ENCODE peak calls at places on chromosomes 4 and X, in eight cellular contexts. F is HCT116, G is A549, C is K562, T is HepG2, U is SK-N-SH, A is H1, S is GM12878. M is an unnamed sample. For H3K4me1, the result is how much of the 10 kb centered on the place peaks cover.

GRCh38 chr4:21134994-21135393 is 434.7 kb downstream of the PACRGL start:
- DNase-seq in C (no peak), F (no peak), T (no peak), S (no peak), A (no peak), U (peak), G (peak), M (peak)

GRCh38 chr4:154982187-154983047 is 201.3 kb downstream of the RBM46 start:
- DNase-seq in T (peak), A (peak), F (peak), C (peak), G (peak), S (peak), U (peak), M (peak)

GRCh38 chrX:133594156-133594555 is 178.9 kb upstream of the GPC4 start:
- DNase-seq in S (no peak), C (no peak), U (no peak), T (no peak), F (no peak), G (no peak), A (no peak), M (no peak)

GRCh38 chrX:129618997-129619396 is 35.8 kb downstream of the APLN start:
- DNase-seq in F (no peak), S (no peak), U (no peak), A (no peak), G (no peak), C (no peak), T (no peak), M (no peak)

GRCh38 chr4:1792832-1793495 is at the start of gene FGFR3:
- DNase-seq in G (no peak), A (peak), T (peak), U (peak), S (no peak), C (peak), F (no peak), M (no peak)

GRCh38 chr4:94550851-94551250 is 99.1 kb downstream of the PDLIM5 start:
- DNase-seq in T (no peak), U (no peak), G (no peak), A (no peak), F (no peak), S (no peak), C (no peak), M (no peak)

GRCh38 chrX:41406211-41406610 is 40.9 kb upstream of the NYX start:
- DNase-seq in A (no peak), S (no peak), T (no peak), G (no peak), U (no peak), F (no peak), C (no peak), M (no peak)

GRCh38 chr4:85952518-85952917 is 407.3 kb downstream of the MAPK10 start:
- DNase-seq in F (no peak), G (peak), A (no peak), U (no peak), C (no peak), T (no peak), S (no peak), M (peak)

GRCh38 chr4:105158837-105159236 is 12.2 kb downstream of the TET2 start:
- DNase-seq in A (no peak), F (no peak), C (no peak), G (no peak), S (no peak), U (no peak), T (peak), M (no peak)

GRCh38 chr4:141702472-141703182 is 66.2 kb downstream of the IL15 start:
- DNase-seq in U (no peak), C (no peak), A (no peak), T (no peak), G (no peak), S (no peak), F (peak), M (peak)

GRCh38 chr4:158729716-158730559 is 6.7 kb upstream of the PPID start:
- DNase-seq in T (peak), G (peak), A (peak), U (peak), S (peak), C (peak), F (peak), M (peak)

GRCh38 chr4:77538144-77538543 is 67.5 kb upstream of the CXCL13 start:
- DNase-seq in F (peak), S (no peak), U (no peak), A (no peak), G (peak), C (no peak), T (no peak), M (peak)

GRCh38 chr4:108991929-108992328 is 229.1 kb upstream of the ETNPPL start:
- DNase-seq in T (no peak), G (no peak), S (no peak), C (no peak), U (no peak), A (no peak), F (no peak), M (no peak)

GRCh38 chr4:100696531-100696930 is 178.7 kb upstream of the EMCN start:
- DNase-seq in A (no peak), S (no peak), F (no peak), G (no peak), U (no peak), C (no peak), T (no peak), M (peak)

GRCh38 chrX:137428251-137428661 is 137.7 kb upstream of the ZIC3 start:
- DNase-seq in F (no peak), C (no peak), G (no peak), U (no peak), S (no peak), T (no peak), A (peak), M (no peak)

GRCh38 chr4:177699365-177700213 is 257.4 kb upstream of the AGA start:
- DNase-seq in T (no peak), A (no peak), U (no peak), S (no peak), C (no peak), F (no peak), G (peak), M (no peak)
- TF ChIP-seq MAX in T (no peak), A (no peak), U (no peak), S (no peak), C (no peak), F (no peak), G (no peak), M (no peak)

GRCh38 chr4:139851639-139852038 is 186.0 kb downstream of the MGST2 start:
- DNase-seq in G (no peak), S (no peak), T (no peak), A (no peak), U (no peak), F (no peak), C (no peak), M (no peak)

GRCh38 chr4:139852612-139853269 is 187.1 kb downstream of the MGST2 start:
- DNase-seq in G (no peak), U (no peak), T (no peak), F (no peak), S (no peak), C (no peak), A (no peak), M (no peak)

GRCh38 chr4:139849219-139849618 is 183.6 kb downstream of the MGST2 start:
- DNase-seq in U (peak), G (no peak), C (no peak), F (no peak), T (peak), A (no peak), S (no peak), M (no peak)

GRCh38 chr4:139853309-139853708 is 187.7 kb downstream of the MGST2 start:
- DNase-seq in C (no peak), F (no peak), T (no peak), G (no peak), S (no peak), A (no peak), U (no peak), M (no peak)

GRCh38 chr4:139851133-139851532 is 185.5 kb downstream of the MGST2 start:
- DNase-seq in A (no peak), U (no peak), S (no peak), T (no peak), F (no peak), C (no peak), G (no peak), M (no peak)
- H3K4me1 ChIP-seq in A (under half), U (under half), S (under half), T (half or more), F (under half), C (under half), G (under half), M (under half)

GRCh38 chr4:165394275-165394674 is 15.5 kb downstream of the CPE start:
- DNase-seq in S (no peak), T (no peak), A (no peak), F (no peak), G (no peak), C (no peak), U (no peak), M (peak)

GRCh38 chr4:165403667-165404066 is 24.9 kb downstream of the CPE start:
- DNase-seq in S (no peak), C (no peak), G (no peak), F (no peak), U (peak), T (no peak), A (no peak), M (no peak)

GRCh38 chr4:165402375-165402774 is 23.6 kb downstream of the CPE start:
- DNase-seq in A (no peak), G (no peak), C (peak), S (no peak), U (no peak), F (no peak), T (no peak), M (no peak)

GRCh38 chr4:165393704-165394103 is 14.9 kb downstream of the CPE start:
- DNase-seq in F (no peak), A (no peak), T (no peak), U (no peak), C (no peak), S (no peak), G (no peak), M (peak)

DNA sequence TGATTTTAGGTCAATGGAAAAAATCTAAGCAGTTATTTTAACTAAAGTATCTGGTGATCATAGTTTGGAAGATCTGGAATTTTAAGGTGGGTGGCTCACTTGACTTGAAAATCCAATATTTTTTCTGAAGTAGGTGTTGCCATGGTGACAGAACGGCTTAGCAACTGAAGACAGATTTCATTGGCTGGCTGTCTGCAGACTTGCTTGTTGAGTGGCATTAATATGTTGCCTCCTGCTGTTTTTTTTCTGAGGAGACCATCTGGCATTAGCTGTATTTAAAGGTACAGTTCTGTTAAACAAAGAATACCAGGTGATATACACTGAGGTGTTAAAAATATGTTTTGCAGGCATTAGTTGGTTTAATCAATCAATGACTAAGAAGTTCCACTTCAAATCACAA is 19.8 kb downstream of the CPE start:
- DNase-seq in C (peak), G (peak), S (no peak), F (peak), T (no peak), A (no peak), U (peak), M (peak)
- TF ChIP-seq MAX in C (no peak), G (no peak), S (no peak), F (no peak), T (no peak), A (no peak), U (no peak), M (no peak)

GRCh38 chr4:83197555-83198235 is 83.2 kb upstream of the PLAC8 start:
- DNase-seq in S (no peak), G (no peak), U (no peak), T (peak), C (no peak), A (no peak), F (no peak), M (no peak)

GRCh38 chr4:83201761-83202160 is 82.8 kb downstream of the COQ2 start:
- DNase-seq in F (no peak), C (no peak), S (no peak), A (no peak), T (no peak), U (no peak), G (no peak), M (no peak)

GRCh38 chr4:83195280-83195679 is 80.8 kb upstream of the PLAC8 start:
- DNase-seq in S (no peak), C (no peak), A (no peak), G (no peak), F (no peak), T (no peak), U (no peak), M (no peak)

GRCh38 chr4:83191026-83191425 is 76.5 kb upstream of the PLAC8 start:
- DNase-seq in U (no peak), G (no peak), S (no peak), T (no peak), A (no peak), F (no peak), C (no peak), M (no peak)

DNA sequence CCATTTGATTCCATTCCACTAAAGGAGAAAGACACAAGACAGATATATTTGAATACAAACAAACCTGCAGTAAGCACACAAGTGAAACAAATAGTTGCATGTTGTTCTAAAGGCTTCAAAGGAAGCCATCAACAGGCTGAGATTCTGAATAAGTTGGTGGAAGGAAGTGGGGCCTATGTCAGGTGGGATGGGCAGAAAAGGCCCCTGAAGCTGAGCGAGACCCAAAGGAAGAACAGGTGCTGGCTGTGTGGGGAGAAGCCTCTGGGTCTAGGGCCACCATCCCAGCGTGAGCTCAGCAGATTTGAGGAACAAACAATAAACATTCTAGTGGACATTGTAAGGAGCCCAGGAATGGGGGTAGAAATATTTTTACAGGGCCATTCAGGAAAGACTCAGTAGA is 82.4 kb upstream of the PLAC8 start:
- DNase-seq in C (no peak), F (no peak), A (no peak), S (no peak), U (no peak), G (no peak), T (no peak), M (no peak)
- H3K4me1 ChIP-seq in C (under half), F (under half), A (under half), S (under half), U (under half), G (under half), T (under half), M (under half)

DNA sequence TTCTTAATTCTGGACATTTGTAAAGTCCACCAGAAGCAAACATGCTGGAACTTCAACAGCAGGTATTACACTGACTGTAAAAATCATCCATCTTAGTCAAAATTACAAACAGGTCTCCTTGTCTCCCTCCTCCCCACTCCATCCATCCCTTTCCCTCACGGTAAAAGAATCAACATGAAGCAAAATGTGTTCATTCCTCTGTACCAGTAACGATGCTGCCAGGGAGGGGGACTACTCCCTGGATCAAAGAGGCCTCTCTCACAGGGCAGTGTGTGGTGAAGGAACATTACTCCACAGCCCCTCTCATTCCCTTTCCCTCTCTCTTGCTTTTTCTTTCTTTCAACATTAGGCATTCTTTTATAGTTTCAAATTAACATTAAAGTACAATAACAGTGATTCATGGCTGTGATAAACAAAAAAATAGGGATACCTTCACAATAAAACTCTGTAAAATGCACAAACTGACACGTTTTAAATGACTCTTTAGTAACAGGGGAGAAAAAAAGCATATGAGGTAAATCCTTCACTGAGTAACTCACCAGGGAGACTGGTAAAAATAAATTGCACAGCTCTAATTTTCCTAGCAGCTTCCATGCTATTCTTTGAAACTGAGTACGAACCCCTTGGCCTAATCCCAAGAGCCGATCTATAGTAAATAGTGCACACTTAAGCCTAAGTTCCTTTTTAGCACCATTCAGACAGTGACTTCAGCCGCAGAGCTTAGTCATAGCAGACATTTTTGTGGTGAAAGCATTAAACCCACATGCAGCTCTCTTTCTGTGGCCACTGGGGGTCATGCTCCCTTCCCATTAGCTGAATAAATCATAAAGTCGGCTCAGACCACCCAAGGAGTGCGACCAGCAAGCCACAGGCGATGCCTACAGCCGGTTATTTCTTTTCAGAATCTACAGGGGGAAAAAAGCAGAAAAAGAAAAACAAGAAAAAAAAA is 215.6 kb upstream of the GYPA start:
- DNase-seq in G (peak), A (no peak), C (peak), T (peak), F (peak), S (peak), U (no peak), M (peak)
- TF ChIP-seq MAX in G (peak), A (no peak), C (no peak), T (no peak), F (no peak), S (no peak), U (no peak), M (no peak)

DNA sequence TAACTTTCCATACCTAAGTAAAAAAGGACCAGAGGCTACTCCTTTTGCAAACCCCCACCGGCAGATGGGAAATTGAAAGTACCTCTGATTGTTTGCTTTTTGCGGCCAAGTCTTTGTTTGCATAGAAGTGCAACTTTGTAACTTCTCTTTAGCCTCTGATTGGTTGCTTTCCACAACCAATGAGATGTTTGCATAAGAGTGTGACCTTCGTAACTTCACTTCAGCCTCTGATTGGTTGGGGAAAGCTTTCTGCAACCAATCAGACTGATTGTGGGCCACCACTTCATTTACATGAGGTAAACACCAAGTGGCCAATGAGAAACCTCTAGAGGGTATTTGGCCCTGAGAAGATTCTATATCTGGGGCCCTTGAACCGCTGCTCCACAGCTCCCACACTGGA is 48.8 kb upstream of the PGRMC1 start:
- DNase-seq in A (no peak), S (no peak), G (peak), F (no peak), U (no peak), C (peak), T (peak), M (no peak)
- H3K4me1 ChIP-seq in A (under half), S (under half), G (under half), F (under half), U (under half), C (under half), T (under half), M (under half)

DNA sequence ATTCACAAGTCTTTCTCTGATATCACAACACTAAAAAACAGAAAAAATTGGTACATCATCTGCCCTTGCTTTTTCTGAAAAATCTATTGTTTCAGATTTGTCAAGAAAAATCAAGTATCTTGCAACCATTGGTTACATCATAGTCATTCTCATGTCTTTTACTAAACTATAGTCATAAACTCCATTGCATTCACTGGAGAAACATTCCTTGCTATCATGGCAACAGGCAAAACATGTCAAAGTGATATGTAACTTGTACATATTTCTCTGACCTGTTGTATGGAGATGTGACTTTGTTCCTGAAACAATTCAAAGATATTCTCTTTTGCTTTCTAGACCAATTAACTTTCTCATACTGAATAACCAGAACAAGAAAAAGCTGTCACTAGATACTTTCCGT is 121.9 kb upstream of the ANK2 start:
- DNase-seq in F (no peak), A (no peak), G (no peak), S (no peak), C (no peak), U (no peak), T (no peak), M (no peak)
- TF ChIP-seq MAX in F (no peak), A (no peak), G (no peak), S (no peak), C (no peak), U (no peak), T (no peak), M (no peak)

DNA sequence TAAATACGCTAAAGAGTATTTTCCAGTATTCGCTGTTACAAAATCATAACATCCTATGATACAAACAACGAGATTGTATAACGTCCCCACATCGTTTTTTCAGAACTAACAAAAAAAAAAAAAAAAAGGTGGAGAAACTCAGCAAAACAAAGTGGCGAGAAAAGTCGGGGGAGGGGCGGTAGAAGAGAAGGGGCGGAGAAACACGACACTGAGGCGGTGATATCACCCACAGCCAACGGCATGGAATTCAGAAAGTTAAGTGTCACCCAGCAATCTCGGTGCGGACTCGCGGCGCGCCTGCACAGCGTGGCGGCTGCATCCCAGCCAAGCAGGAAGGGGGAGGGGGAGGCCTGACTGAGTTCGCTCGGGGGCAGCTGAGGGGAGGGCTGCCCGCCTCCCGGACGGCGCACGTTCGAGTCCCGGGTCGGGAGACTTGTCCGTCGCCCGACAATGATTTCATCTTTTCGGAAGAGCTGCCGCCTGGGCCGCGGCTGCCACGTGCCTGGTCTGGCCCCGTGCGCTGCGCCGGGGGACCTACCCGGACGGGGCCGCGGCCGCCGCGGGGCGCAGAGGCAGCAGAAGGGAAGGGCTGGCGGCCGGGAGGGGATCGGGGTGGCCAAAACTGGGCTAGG is 830 bp downstream of the SETD7 start:
- DNase-seq in A (peak), G (peak), S (no peak), U (peak), T (no peak), F (peak), C (peak), M (peak)
- H3K4me1 ChIP-seq in A (under half), G (half or more), S (under half), U (under half), T (under half), F (under half), C (under half), M (under half)

M was measured in endothelial cell of umbilical vein.